ENCODE peak calls at places on chromosome 2, in four cellular contexts. F is foreskin keratinocyte, E is cardiac fibroblast, R is SK-N-SH. K is an unnamed sample.

GRCh38 chr2:220744861-220745260 is 827.2 kb downstream of the EPHA4 start:
- DNase-seq in F (no peak), E (no peak), R (no peak), K (no peak)

GRCh38 chr2:36530983-36531354 is 67.0 kb downstream of the FEZ2 start:
- DNase-seq in F (no peak), E (peak), R (no peak), K (no peak)

GRCh38 chr2:195706161-195706900 is 49.3 kb downstream of the SLC39A10 start:
- DNase-seq in F (peak), E (peak), R (no peak), K (no peak)

GRCh38 chr2:241739651-241740050 is 5.2 kb downstream of the D2HGDH start:
- DNase-seq in F (no peak), E (peak), R (no peak), K (no peak)

GRCh38 chr2:158665536-158666302 is 129.4 kb upstream of the DAPL1 start:
- DNase-seq in F (no peak), E (peak), R (peak), K (no peak)

GRCh38 chr2:177758591-177759371 is 313.8 kb downstream of the PDE11A start:
- DNase-seq in F (no peak), E (peak), R (peak), K (peak)

GRCh38 chr2:231699006-231699405 is 9.3 kb upstream of the PTMA start:
- DNase-seq in F (no peak), E (no peak), R (no peak), K (no peak)

GRCh38 chr2:106192752-106193490 is 1.2 kb downstream of the UXS1 start:
- DNase-seq in F (peak), E (peak), R (peak), K (no peak)

GRCh38 chr2:115650827-115651226 is 1208.4 kb downstream of the DPP10 start:
- DNase-seq in F (no peak), E (no peak), R (no peak), K (no peak)

GRCh38 chr2:44551001-44551400 is 189.3 kb downstream of the CAMKMT start:
- DNase-seq in F (no peak), E (no peak), R (no peak), K (no peak)

GRCh38 chr2:46847185-46847710 is 68.4 kb downstream of the MCFD2 start:
- DNase-seq in F (no peak), E (peak), R (peak), K (no peak)

GRCh38 chr2:30612371-30612770 is 165.3 kb downstream of the LCLAT1 start:
- DNase-seq in F (no peak), E (no peak), R (no peak), K (no peak)

GRCh38 chr2:44884231-44884630 is 57.3 kb upstream of the SIX3 start:
- DNase-seq in F (no peak), E (no peak), R (no peak), K (no peak)

GRCh38 chr2:56580242-56580641 is 396.5 kb downstream of the CCDC85A start:
- DNase-seq in F (peak), E (peak), R (no peak), K (no peak)

GRCh38 chr2:61855178-61855523 is 1.3 kb upstream of the FAM161A start:
- DNase-seq in F (no peak), E (no peak), R (no peak), K (peak)

GRCh38 chr2:231190531-231191197 is 7.8 kb upstream of the ARMC9 start:
- DNase-seq in F (no peak), E (peak), R (no peak), K (peak)

GRCh38 chr2:226179010-226179409 is 620.6 kb downstream of the IRS1 start:
- DNase-seq in F (peak), E (peak), R (no peak), K (no peak)

GRCh38 chr2:201966691-201967388 is 66.8 kb upstream of the FZD7 start:
- DNase-seq in F (no peak), E (no peak), R (peak), K (no peak)

GRCh38 chr2:3728104-3729054 is 25.0 kb downstream of the DCDC2C start:
- DNase-seq in F (no peak), E (peak), R (peak), K (peak)

GRCh38 chr2:224038049-224038829 is 847 bp downstream of the SERPINE2 start:
- DNase-seq in F (no peak), E (peak), R (no peak), K (peak)

GRCh38 chr2:231640646-231641111 is 48.0 kb downstream of the TEX44 start:
- DNase-seq in F (no peak), E (peak), R (no peak), K (no peak)

GRCh38 chr2:218902427-218902826 is 21.8 kb downstream of the WNT10A start:
- DNase-seq in F (no peak), E (no peak), R (no peak), K (no peak)

GRCh38 chr2:235599596-235600338 is 105.9 kb downstream of the AGAP1 start:
- DNase-seq in F (no peak), E (no peak), R (no peak), K (no peak)

GRCh38 chr2:70014959-70015358 is 53.5 kb upstream of the ASPRV1 start:
- DNase-seq in F (no peak), E (no peak), R (no peak), K (no peak)

GRCh38 chr2:9556121-9556869 is 665 bp upstream of the ADAM17 start:
- DNase-seq in F (no peak), E (peak), R (no peak), K (no peak)

GRCh38 chr2:99140056-99140859 is 1.2 kb upstream of the C2orf15 start:
- DNase-seq in F (no peak), E (peak), R (no peak), K (no peak)

GRCh38 chr2:138453815-138454214 is 47.8 kb upstream of the SPOPL start:
- DNase-seq in F (peak), E (no peak), R (no peak), K (no peak)

DNA sequence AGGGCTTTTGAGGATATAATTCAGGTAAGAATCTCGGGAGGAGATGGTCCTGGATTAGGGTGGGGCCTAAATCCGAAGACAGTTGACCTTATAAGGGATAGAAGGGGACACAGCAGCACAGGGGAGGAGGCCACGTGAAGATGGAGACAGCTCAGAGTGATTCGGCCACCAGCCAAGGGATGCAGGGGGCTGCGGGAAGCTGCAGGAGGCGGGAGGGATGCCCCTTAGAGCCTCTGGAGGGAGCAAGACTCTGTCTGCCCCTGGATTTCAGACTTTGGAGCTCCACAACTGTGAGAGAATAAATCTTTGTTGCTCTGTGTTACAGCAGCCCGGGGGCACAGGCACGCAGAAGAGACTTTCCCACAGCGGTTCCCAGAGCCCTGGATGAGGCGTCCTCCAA is 143.7 kb downstream of the ASB1 start:
- DNase-seq in F (no peak), E (no peak), R (no peak), K (no peak)
- TF ChIP-seq CTCF in F (no peak), E (no peak), R (no peak), K (no peak)

DNA sequence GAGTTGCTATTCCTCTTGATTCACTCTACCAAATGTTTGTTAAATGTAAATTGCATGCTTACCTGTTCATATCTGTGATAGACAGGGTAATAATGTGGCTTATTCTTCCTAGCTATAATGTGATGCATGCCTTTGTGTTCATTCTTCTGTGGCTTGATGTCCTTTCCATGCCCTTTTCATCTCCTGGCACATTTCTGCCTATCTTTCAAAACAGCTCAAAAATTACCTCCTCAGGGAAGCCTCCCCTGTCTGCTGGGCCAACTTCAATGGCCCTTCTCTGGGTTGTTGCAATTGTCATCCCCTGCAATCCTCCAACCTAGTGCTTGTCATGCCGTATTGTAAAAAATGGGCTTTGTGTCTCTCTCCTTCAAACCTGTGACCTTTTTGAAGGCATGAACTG is 52.8 kb upstream of the LHCGR start:
- DNase-seq in F (no peak), E (no peak), R (no peak), K (no peak)
- TF ChIP-seq CTCF in F (no peak), E (no peak), R (no peak), K (no peak)

GRCh38 chr2:28394997-28395333 is 2.3 kb downstream of the FOSL2 start:
- DNase-seq in F (no peak), E (no peak), R (no peak), K (no peak)

GRCh38 chr2:28399289-28399688 is 6.6 kb downstream of the FOSL2 start:
- DNase-seq in F (no peak), E (no peak), R (no peak), K (no peak)

GRCh38 chr2:28398101-28398834 is 5.6 kb downstream of the FOSL2 start:
- DNase-seq in F (no peak), E (peak), R (no peak), K (no peak)

GRCh38 chr2:28395334-28396061 is 2.8 kb downstream of the FOSL2 start:
- DNase-seq in F (peak), E (peak), R (no peak), K (no peak)

DNA sequence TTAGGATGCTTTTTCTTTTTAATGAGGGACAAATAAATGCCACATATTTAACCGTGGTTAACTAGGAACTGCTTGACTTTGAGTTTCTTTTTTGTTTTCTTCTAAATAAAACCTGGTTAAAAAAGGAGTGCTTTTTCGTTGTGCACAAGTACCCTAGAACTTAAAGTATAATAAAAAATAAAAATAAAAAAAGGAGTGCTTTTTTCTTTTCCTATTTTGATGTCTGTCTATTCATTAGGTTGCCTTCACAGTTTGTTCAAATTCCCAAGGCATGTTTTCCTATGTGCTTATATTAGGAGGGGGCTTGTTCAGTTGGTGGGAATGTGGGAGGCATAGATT is 4.4 kb downstream of the FOSL2 start:
- DNase-seq in F (no peak), E (no peak), R (no peak), K (no peak)
- TF ChIP-seq CTCF in F (no peak), E (no peak), R (no peak), K (peak)

GRCh38 chr2:96153991-96154431 is 8.8 kb upstream of the DUSP2 start:
- DNase-seq in F (no peak), E (no peak), R (peak), K (no peak)
- TF ChIP-seq CTCF in F (no peak), E (no peak), R (no peak), K (no peak)

DNA sequence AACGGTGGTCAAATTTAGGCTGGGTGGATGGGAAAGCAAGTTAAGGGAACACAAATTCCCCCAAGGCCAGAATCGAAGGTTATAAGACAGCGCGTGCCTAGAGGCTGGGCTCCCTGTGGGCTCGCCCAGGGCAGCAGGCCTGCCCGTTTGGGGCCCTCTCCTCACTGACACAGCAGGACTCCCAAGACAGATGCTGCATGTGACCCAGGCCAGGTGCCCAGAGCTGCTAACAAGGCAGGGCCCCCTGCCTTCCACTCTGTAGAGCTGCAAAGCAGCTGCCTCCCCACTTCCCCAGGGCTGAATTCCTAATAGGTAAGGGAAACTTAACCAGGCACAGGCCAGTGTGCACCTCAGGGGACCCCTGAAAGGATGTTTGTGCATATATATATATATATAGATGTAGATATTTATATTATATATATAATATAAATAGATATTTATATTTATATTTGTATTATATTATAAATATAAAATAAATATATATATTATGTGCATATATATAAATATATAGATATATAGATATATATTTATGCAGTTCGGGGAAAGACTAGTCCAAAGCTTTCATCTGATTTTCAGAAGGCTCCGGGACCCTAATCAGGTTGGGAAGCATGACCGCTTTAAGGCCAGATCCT is 43.7 kb downstream of the TMEM37 start:
- DNase-seq in F (no peak), E (no peak), R (no peak), K (no peak)
- TF ChIP-seq CTCF in F (no peak), E (no peak), R (no peak), K (no peak)

K was measured in nephron progenitor cell.